ENCODE peak calls at places on chromosomes 13 and 19, in four cellular contexts. W, T, O and L are unnamed samples.

GRCh38 chr19:49718511-49718910 is 27.6 kb downstream of the CPT1C start:
- DNase-seq in T (no peak), W (no peak), O (no peak), L (no peak)

GRCh38 chr13:71242191-71242590 is 624.8 kb downstream of the DACH1 start:
- DNase-seq in T (no peak), O (no peak), W (no peak), L (no peak)

GRCh38 chr19:37930416-37930815 is 23.4 kb downstream of the SIPA1L3 start:
- DNase-seq in W (no peak), O (no peak), T (no peak), L (no peak)

GRCh38 chr19:39514840-39515550 is at the start of gene SELENOV:
- DNase-seq in W (peak), O (no peak), T (no peak), L (no peak)

GRCh38 chr13:36096411-36097184 is 34.6 kb downstream of the DCLK1 start:
- DNase-seq in O (no peak), T (no peak), W (no peak), L (no peak)

GRCh38 chr13:80945328-80945727 is 604.4 kb upstream of the SPRY2 start:
- DNase-seq in T (no peak), W (no peak), O (no peak), L (no peak)

GRCh38 chr13:26037302-26037701 is 14.5 kb downstream of the SHISA2 start:
- DNase-seq in T (no peak), W (peak), O (no peak), L (no peak)

GRCh38 chr19:53908106-53908932 is 759 bp upstream of the CACNG7 start:
- DNase-seq in W (peak), T (no peak), O (no peak), L (no peak)

GRCh38 chr19:44498988-44499387 is 1.3 kb downstream of the ZNF180 start:
- DNase-seq in T (no peak), W (no peak), O (no peak), L (no peak)

GRCh38 chr19:29831041-29831548 is 19.3 kb downstream of the CCNE1 start:
- DNase-seq in W (no peak), T (no peak), O (no peak), L (no peak)

GRCh38 chr19:17127671-17128070 is 52.1 kb downstream of the MYO9B start:
- DNase-seq in O (no peak), T (no peak), W (no peak), L (no peak)

GRCh38 chr13:112931028-112931934 is 37.7 kb upstream of the MCF2L start:
- DNase-seq in W (no peak), T (no peak), O (peak), L (no peak)

GRCh38 chr19:33389574-33390119 is 16.1 kb downstream of the CEBPG start:
- DNase-seq in O (no peak), T (no peak), W (no peak), L (no peak)

GRCh38 chr13:101447852-101448251 is 4.6 kb upstream of the ITGBL1 start:
- DNase-seq in W (no peak), T (no peak), O (no peak), L (no peak)

GRCh38 chr19:49223472-49223871 is 65.9 kb downstream of the TRPM4 start:
- DNase-seq in W (no peak), T (no peak), O (no peak), L (no peak)

GRCh38 chr19:23116802-23117571 is at the start of gene ZNF730:
- DNase-seq in O (peak), W (peak), T (peak), L (no peak)

GRCh38 chr13:49635599-49636433 is 7.5 kb downstream of the ARL11 start:
- DNase-seq in O (no peak), T (peak), W (peak), L (no peak)

GRCh38 chr13:74135306-74136088 is 1.3 kb upstream of the KLF12 start:
- DNase-seq in W (peak), T (peak), O (peak), L (peak)

GRCh38 chr13:90154311-90154960 is 1193.1 kb upstream of the MIR17HG start:
- DNase-seq in O (no peak), T (no peak), W (no peak), L (no peak)

GRCh38 chr13:111216166-111216960 is 101.3 kb downstream of the ARHGEF7 start:
- DNase-seq in O (peak), W (peak), T (no peak), L (peak)

GRCh38 chr19:16361254-16361653 is 36.6 kb downstream of the KLF2 start:
- DNase-seq in W (no peak), O (no peak), T (no peak), L (no peak)

GRCh38 chr19:18057557-18057956 is 29.2 kb downstream of the IL12RB1 start:
- DNase-seq in W (no peak), O (no peak), T (no peak), L (peak)

GRCh38 chr19:18875726-18876125 is 20.2 kb downstream of the CERS1 start:
- DNase-seq in O (no peak), W (no peak), T (no peak), L (no peak)

DNA sequence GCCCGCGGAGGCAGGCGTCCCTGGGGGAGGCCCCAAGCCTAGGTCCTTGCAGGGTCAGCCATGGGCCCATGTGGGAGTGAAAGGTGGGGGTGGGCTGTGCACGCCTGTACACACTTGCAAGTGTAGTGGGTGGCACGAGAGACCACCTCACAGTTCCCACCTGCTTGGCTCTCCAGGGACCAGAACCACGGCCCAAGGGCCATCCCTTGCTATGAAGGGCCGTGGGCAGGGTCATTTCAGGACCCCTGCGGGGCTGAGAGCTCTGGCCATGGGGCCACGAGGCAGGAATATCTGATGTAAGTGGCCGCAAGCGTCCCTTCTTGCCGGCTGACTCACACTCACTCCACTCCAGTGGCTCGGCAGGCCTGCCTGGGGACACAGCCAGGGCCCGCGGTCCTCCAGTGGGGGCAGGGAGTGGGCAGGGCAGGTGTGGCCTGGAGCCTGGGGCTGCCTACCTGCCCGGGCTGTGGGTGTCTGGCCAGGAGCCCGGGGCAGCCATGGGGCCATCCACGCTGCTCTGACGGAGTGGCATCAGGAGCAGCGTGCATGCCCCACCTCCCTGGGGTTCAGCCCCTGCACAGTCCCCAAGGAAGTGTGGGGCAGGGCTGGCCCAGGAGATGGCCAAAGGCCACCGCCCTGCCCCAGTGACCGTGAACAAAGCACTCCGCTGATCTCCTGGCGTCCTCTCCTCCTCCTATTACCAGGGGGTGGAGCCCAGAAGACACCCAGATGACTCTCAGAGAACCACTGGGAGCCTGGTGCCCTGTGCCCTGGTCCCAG is 8.6 kb upstream of the MKNK2 start:
- DNase-seq in W (no peak), T (no peak), O (peak), L (no peak)
- TF ChIP-seq EP300 in W (no peak), T (no peak), O (no peak), L (peak)

GRCh38 chr19:56404705-56405056 is 549 bp downstream of the ZNF583 start:
- DNase-seq in T (no peak), W (no peak), O (no peak), L (no peak)
- H3K27ac ChIP-seq in T (peak), W (no peak), O (no peak), L (peak)

GRCh38 chr13:47481521-47481920 is 519.6 kb downstream of the SUCLA2 start:
- DNase-seq in O (no peak), W (no peak), T (no peak), L (no peak)

GRCh38 chr13:47480121-47480520 is 521.0 kb downstream of the SUCLA2 start:
- DNase-seq in W (no peak), O (no peak), T (no peak), L (no peak)

GRCh38 chr13:47478985-47479384 is 522.1 kb downstream of the SUCLA2 start:
- DNase-seq in W (no peak), T (no peak), O (no peak), L (no peak)

GRCh38 chr13:47480941-47481340 is 520.1 kb downstream of the SUCLA2 start:
- DNase-seq in T (no peak), O (no peak), W (no peak), L (no peak)

GRCh38 chr13:47484564-47484963 is 516.5 kb downstream of the SUCLA2 start:
- DNase-seq in W (no peak), O (no peak), T (no peak), L (no peak)
- TF ChIP-seq EP300 in W (no peak), O (no peak), T (no peak), L (no peak)

GRCh38 chr19:13013649-13014048 is 18.4 kb downstream of the NFIX start:
- DNase-seq in T (no peak), O (no peak), W (no peak), L (no peak)
- H3K27ac ChIP-seq in T (no peak), O (peak), W (no peak), L (peak)

DNA sequence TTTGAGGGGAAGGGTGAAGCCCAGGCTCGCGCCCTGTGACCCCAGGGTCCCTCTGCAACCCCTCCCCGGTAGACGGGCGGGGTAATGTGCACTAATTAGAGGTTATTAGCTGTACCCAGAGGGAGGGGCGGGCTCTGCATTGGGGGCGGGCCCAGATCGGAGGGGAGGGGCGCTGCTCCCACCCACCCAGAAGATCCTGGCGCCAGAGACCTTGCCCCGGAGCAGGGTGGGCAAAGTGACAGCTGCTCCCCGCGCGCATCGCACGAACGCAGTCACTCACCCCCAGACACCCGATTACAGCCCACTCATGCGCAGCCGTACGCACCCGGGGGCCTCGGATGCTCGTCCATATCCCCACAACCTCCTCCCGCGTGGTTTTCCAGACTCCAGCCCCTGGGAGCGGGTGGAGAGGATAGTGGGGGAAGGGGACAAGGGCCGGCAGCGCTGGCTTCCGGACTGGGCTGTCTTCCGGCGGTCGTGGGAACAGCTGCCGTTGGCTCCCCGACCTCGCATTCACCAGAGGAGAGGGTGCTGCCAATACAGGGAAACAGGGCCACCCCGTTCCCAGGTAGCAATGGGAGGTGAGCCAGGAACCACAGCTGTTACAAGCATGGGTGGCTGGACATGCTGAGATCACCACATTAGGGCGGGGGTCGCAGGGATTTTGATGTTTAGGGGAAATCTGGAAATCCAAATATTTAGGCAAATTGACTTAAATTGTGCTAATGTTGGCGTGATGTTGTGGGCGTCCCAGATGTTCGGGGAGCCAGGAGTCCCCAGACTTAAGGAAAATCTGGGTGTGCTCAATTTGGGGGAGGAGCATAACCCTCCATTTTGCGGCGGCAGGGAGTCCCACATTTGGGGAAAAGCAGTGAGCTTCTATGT is 2.9 kb upstream of the HOOK2 start:
- DNase-seq in W (peak), T (no peak), O (peak), L (no peak)
- TF ChIP-seq EP300 in W (no peak), T (no peak), O (no peak), L (peak)

GRCh38 chr13:67048084-67048792 is 181.9 kb downstream of the PCDH9 start:
- DNase-seq in O (no peak), W (no peak), T (no peak), L (no peak)

GRCh38 chr13:67042556-67042955 is 187.6 kb downstream of the PCDH9 start:
- DNase-seq in O (no peak), W (no peak), T (no peak), L (no peak)

GRCh38 chr13:67048793-67049150 is 181.4 kb downstream of the PCDH9 start:
- DNase-seq in T (no peak), W (no peak), O (no peak), L (no peak)

GRCh38 chr13:67043901-67044300 is 186.2 kb downstream of the PCDH9 start:
- DNase-seq in O (no peak), W (no peak), T (no peak), L (no peak)

DNA sequence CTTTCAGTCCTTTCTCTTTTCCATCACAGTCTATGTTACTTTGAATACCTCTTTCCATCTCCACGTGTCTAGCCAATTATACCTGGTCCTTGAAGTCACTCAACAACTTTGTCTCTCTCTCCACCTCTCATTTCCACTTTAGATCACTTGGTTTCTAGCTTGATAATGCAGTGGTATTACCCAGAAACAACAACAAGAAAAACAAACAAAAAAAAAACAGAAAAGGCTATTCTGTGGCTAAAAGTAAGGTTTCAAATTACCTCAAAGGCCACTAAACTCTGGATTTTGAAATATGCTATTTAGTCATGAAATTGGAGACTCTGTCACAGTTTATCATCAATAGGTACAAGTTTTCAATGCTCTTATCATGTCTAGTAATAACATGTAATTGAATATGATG is 184.8 kb downstream of the PCDH9 start:
- DNase-seq in W (no peak), T (no peak), O (no peak), L (no peak)
- H3K27ac ChIP-seq in W (no peak), T (no peak), O (no peak), L (no peak)

DNA sequence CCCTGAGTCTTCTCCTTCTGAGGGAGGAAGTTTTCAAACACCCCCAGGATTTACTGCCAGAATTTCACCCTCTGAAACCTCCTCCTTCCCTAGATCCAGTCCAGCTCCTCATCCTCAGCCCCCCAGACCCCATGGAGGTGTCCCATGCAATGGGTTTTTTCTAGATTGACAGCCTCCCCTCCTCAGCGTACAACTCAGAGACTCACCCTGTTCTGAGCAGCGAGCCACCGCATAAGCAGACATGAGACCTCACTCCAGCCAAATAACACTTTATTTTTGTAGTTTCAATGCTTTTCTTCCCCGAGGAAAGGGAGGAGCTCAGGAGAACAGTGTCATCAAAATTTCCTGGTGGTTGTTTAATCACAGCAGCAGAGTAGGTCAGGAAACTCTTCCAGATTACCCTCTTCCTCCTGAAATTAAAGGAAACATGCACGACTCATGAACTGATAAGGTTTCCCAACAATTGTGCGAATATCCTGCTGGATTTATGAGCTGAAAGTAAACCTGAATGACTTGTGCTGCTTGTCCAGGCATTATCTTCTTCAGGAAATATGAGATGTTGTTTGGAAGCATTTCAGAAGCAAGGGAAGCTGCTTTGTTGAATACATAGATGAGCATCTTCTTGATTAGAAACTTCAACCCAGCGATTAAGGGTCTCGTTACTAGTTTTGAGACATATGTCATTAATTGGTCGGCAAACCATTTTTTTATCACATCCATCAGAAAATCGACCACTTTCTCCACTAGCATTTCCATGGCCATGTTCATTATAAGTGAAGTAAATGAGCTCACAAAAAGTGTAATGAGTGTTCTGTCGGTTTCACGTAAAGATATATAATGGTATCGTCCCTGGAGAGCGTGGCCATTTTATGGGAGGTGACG is 36.2 kb downstream of the ERICH4 start:
- DNase-seq in O (no peak), W (no peak), T (no peak), L (no peak)
- TF ChIP-seq EP300 in O (no peak), W (no peak), T (no peak), L (peak)